ENCODE peak calls at places on chromosomes 7 and 10, in five cellular contexts. Q, O, S, A and T are unnamed samples.

GRCh38 chr10:114876602-114877300 is 55.2 kb downstream of the FHIP2A start:
- DNase-seq in Q (peak), O (no peak), S (peak), A (no peak), T (peak)

GRCh38 chr7:94111009-94111408 is 106.9 kb upstream of the BET1 start:
- DNase-seq in Q (no peak), O (no peak), S (no peak), A (no peak), T (no peak)

GRCh38 chr7:124480821-124481290 is 284.7 kb downstream of the GPR37 start:
- DNase-seq in Q (no peak), O (no peak), S (no peak), A (no peak), T (no peak)

GRCh38 chr10:103759100-103759781 is 96.1 kb downstream of the SH3PXD2A start:
- DNase-seq in Q (peak), O (no peak), S (no peak), A (no peak), T (no peak)

GRCh38 chr10:84095821-84096497 is 43.4 kb upstream of the GHITM start:
- DNase-seq in Q (no peak), O (no peak), S (no peak), A (no peak), T (no peak)

GRCh38 chr10:123318516-123318915 is 164.3 kb downstream of the BUB3 start:
- DNase-seq in Q (no peak), O (no peak), S (no peak), A (no peak), T (no peak)

GRCh38 chr10:114962441-114962840 is 24.4 kb downstream of the TRUB1 start:
- DNase-seq in Q (no peak), O (no peak), S (no peak), A (no peak), T (peak)

GRCh38 chr7:132066776-132067175 is 509.5 kb downstream of the PLXNA4 start:
- DNase-seq in Q (no peak), O (no peak), S (no peak), A (no peak), T (no peak)

GRCh38 chr7:54837761-54838539 is 78.9 kb upstream of the SEC61G start:
- DNase-seq in Q (peak), O (no peak), S (no peak), A (no peak), T (no peak)

GRCh38 chr10:75400163-75400768 is 1.3 kb downstream of the ZNF503 start:
- DNase-seq in Q (peak), O (no peak), S (no peak), A (no peak), T (no peak)

GRCh38 chr7:17848516-17848915 is 91.8 kb downstream of the SNX13 start:
- DNase-seq in Q (no peak), O (no peak), S (no peak), A (no peak), T (no peak)